ENCODE peak calls at places on chromosomes 7 and 10, in four cellular contexts. One of them, this sample, is unnamed.

GRCh38 chr10:63760708-63761047 is 239.5 kb downstream of the REEP3 start:
- DNase-seq in stomach: no peak
- DNase-seq in neural crest cell: no peak
- DNase-seq in AG10803: no peak
- DNase-seq in this sample: no peak

GRCh38 chr7:81150951-81151361 is 232.1 kb upstream of the SEMA3C start:
- DNase-seq in stomach: no peak
- DNase-seq in neural crest cell: no peak
- DNase-seq in AG10803: peak
- DNase-seq in this sample: no peak

GRCh38 chr7:37446371-37446770 is 2.3 kb downstream of the ELMO1 start:
- DNase-seq in neural crest cell: no peak
- DNase-seq in stomach: no peak
- DNase-seq in AG10803: no peak
- DNase-seq in this sample: no peak

GRCh38 chr7:158237672-158238335 is 349.8 kb downstream of the PTPRN2 start:
- DNase-seq in neural crest cell: no peak
- DNase-seq in stomach: peak
- DNase-seq in AG10803: no peak
- DNase-seq in this sample: no peak

GRCh38 chr10:125159932-125160855 is at the start of gene CTBP2:
- DNase-seq in AG10803: peak
- DNase-seq in stomach: peak
- DNase-seq in neural crest cell: peak
- DNase-seq in this sample: peak

GRCh38 chr7:137635874-137636273 is 210.9 kb downstream of the DGKI start:
- DNase-seq in AG10803: no peak
- DNase-seq in stomach: no peak
- DNase-seq in neural crest cell: no peak
- DNase-seq in this sample: no peak

GRCh38 chr7:46811529-46811928 is 770.4 kb downstream of the TNS3 start:
- DNase-seq in stomach: no peak
- DNase-seq in neural crest cell: no peak
- DNase-seq in AG10803: peak
- DNase-seq in this sample: peak

GRCh38 chr7:154503962-154504550 is 451.9 kb downstream of the DPP6 start:
- DNase-seq in stomach: no peak
- DNase-seq in AG10803: peak
- DNase-seq in neural crest cell: no peak
- DNase-seq in this sample: no peak

GRCh38 chr7:128852537-128853254 is 10.0 kb upstream of the ATP6V1F start:
- DNase-seq in stomach: no peak
- DNase-seq in AG10803: no peak
- DNase-seq in neural crest cell: no peak
- DNase-seq in this sample: no peak

GRCh38 chr10:14560794-14561765 is 213.6 kb downstream of the FAM107B start:
- DNase-seq in stomach: no peak
- DNase-seq in AG10803: no peak
- DNase-seq in neural crest cell: no peak
- DNase-seq in this sample: no peak

GRCh38 chr10:73644015-73644743 is 2.9 kb upstream of the MYOZ1 start:
- DNase-seq in neural crest cell: peak
- DNase-seq in AG10803: peak
- DNase-seq in stomach: peak
- DNase-seq in this sample: no peak
- TF ChIP-seq CTCF in neural crest cell: peak
- TF ChIP-seq CTCF in AG10803: peak
- TF ChIP-seq CTCF in stomach: peak
- TF ChIP-seq CTCF in this sample: peak

DNA sequence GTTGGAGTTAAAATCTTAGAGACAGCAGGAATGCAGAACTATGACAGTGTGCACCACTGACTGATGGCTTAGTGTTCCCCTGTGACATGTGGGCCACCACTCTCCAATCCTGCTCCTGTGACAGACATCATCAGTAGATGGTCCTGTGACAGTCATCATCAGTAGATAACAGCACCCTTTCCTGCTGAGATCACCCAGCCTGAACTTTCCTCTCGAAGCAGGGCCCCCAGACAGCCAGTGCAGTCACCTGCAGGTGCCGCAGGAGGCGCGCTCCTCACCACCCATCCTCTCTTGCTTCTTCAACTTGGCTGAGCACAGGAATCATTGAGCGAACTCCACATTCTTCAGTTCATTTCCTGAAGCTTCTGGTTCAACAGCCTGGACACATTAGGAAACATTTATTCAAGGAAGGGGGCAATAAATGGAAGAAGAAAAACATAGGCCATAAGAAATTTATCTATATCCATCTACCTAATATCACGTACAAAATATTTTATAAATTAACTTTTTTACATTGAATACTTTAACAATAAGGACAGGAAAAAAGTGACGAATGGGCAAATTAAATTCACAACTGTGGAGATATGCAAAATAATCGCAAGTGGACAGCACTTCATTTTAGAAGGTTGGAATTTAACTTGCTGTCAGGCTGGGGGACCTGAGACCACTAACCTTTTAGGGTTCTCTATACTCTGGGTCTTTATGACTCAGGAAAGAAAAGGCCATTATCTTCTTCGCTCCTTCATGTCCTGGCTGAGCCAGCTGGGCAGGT is 32.0 kb upstream of the MKI67 start:
- DNase-seq in AG10803: no peak
- DNase-seq in stomach: no peak
- DNase-seq in neural crest cell: no peak
- DNase-seq in this sample: no peak
- TF ChIP-seq CTCF in AG10803: no peak
- TF ChIP-seq CTCF in stomach: no peak
- TF ChIP-seq CTCF in neural crest cell: no peak
- TF ChIP-seq CTCF in this sample: no peak

DNA sequence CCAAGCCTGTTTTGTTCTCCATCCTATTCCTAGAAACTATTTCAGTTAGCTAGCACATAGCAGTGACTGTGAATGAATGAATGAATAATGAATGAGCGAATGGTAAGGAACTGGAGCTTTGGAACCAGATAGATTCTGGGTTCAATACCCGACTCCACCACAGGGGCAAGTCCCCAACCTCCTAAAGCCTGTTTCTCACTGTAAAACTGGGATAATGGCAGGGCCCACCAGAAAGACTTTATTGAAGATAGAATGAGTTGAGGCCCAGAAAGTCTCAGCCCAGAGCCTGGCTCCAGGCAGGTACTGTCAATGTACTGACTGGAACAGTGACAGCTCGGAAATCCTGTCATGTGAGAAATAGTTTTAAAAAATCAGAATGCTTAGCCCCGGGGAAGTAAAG is 1.1 kb upstream of the CDH23 start:
- DNase-seq in stomach: no peak
- DNase-seq in AG10803: no peak
- DNase-seq in neural crest cell: no peak
- DNase-seq in this sample: peak
- TF ChIP-seq CTCF in stomach: no peak
- TF ChIP-seq CTCF in AG10803: no peak
- TF ChIP-seq CTCF in neural crest cell: no peak
- TF ChIP-seq CTCF in this sample: no peak

DNA sequence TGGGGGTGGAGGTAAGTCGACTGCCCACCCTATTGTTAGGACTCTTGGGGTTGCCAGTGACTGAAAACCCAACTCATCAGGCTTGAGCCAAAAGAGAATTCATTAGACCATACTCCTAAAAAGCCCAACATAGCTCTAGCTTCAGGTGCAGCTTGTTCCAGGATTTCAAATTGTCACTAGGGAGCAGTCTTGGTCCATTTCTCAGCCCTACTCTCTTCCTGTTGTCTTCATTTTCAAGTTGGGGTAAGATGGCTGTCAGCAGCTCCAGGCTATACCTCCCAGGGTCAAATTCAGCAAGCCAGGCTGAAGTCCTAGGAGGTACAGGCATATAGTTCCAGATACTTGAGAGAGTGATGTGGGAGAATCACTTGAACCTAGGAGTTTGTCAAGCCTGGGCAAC is 14.9 kb upstream of the COL13A1 start:
- DNase-seq in AG10803: peak
- DNase-seq in stomach: no peak
- DNase-seq in neural crest cell: no peak
- DNase-seq in this sample: no peak
- TF ChIP-seq CTCF in AG10803: peak
- TF ChIP-seq CTCF in stomach: no peak
- TF ChIP-seq CTCF in neural crest cell: peak
- TF ChIP-seq CTCF in this sample: peak

DNA sequence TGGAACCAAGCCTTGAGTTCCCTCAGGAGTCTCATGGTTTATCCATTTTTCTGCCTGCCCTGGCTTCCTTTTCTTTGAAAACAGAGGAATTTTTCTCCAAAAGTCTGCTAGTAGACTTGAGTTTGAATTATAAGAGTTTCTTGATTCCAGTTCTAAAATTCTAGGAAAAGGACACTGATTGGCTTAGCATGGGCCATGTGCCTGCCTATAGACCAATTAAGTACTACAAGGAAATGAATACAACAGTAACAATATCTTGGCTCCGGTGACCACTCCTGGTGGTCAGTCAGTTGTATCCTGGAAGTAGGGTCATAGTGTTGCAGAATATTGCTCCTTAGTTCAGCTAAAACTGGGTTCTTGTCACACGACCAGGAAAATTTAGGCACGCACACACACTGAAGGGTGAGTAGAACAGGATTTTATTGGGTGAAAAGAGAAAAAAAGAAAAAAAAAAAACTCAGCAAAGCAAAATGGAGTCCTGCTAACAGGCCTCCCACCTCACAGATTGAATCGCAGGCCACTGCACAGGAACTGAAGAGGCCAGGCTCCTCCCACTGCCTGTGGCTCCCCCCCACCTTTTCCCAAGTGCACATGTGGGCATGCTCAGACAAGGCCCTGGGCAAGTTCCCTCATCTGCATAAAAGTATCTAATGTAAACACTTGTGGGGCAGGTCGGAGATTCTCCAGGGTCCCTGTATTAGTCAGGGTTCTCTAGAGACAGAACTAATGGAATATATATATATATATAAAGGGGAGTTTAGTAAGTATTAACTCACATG is 155.1 kb downstream of the LYZL1 start:
- DNase-seq in neural crest cell: no peak
- DNase-seq in AG10803: no peak
- DNase-seq in stomach: no peak
- DNase-seq in this sample: no peak
- TF ChIP-seq CTCF in neural crest cell: no peak
- TF ChIP-seq CTCF in AG10803: no peak
- TF ChIP-seq CTCF in stomach: no peak
- TF ChIP-seq CTCF in this sample: no peak

GRCh38 chr10:77628906-77629730 is 8.5 kb downstream of the KCNMA1 start:
- DNase-seq in neural crest cell: no peak
- DNase-seq in stomach: no peak
- DNase-seq in AG10803: no peak
- DNase-seq in this sample: no peak

GRCh38 chr10:77622822-77623410 is 14.7 kb downstream of the KCNMA1 start:
- DNase-seq in AG10803: no peak
- DNase-seq in neural crest cell: no peak
- DNase-seq in stomach: no peak
- DNase-seq in this sample: no peak

GRCh38 chr10:77625379-77625778 is 12.2 kb downstream of the KCNMA1 start:
- DNase-seq in stomach: no peak
- DNase-seq in neural crest cell: no peak
- DNase-seq in AG10803: no peak
- DNase-seq in this sample: no peak

GRCh38 chr10:77629775-77630565 is 7.6 kb downstream of the KCNMA1 start:
- DNase-seq in AG10803: peak
- DNase-seq in neural crest cell: no peak
- DNase-seq in stomach: no peak
- DNase-seq in this sample: no peak

DNA sequence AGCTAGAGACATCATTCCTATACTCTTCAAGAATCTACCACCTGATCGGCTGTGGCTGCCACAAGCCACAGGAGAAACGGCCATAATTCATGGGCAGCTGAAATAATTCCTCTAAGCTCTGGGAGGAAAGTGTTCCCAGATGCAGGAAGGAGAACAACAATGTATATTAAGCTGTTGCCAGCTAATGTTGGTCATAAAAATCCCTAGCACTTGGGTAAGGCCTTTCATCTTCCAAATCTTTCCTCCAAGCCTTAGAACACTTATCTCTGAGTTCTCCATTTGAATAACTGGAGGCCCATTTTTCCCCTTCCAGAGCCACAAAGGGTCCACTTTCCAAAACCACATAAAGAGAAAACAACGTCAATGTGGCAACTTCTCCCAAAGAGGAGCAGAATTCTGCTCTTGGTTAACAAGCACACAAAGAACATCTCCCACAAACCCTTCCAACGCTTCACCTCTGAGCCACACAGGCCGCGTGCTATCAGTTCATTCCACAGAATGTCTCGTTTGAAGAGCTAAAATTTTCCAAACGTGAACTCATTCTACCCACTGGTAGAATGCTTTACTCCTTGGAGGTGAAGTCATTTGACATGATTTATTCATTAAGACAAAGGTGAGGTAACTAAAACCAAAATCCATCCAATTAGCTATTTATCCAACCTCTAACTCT is 11.2 kb downstream of the KCNMA1 start:
- DNase-seq in AG10803: peak
- DNase-seq in stomach: no peak
- DNase-seq in neural crest cell: no peak
- DNase-seq in this sample: no peak
- TF ChIP-seq CTCF in AG10803: no peak
- TF ChIP-seq CTCF in stomach: no peak
- TF ChIP-seq CTCF in neural crest cell: no peak
- TF ChIP-seq CTCF in this sample: no peak

GRCh38 chr7:52260046-52260665 is 775.3 kb upstream of the POM121L12 start:
- DNase-seq in neural crest cell: no peak
- DNase-seq in AG10803: no peak
- DNase-seq in stomach: peak
- DNase-seq in this sample: no peak
- TF ChIP-seq CTCF in neural crest cell: peak
- TF ChIP-seq CTCF in AG10803: no peak
- TF ChIP-seq CTCF in stomach: peak
- TF ChIP-seq CTCF in this sample: no peak

This sample was measured in osteocyte.